ENCODE peak calls at places on chromosomes 4 and X, in six cellular contexts. I is RWPE1, E is lung, U is fibroblast of pulmonary artery, V is lower leg skin, N is mucosa of descending colon. M is an unnamed sample.

GRCh38 chr4:76535603-76536380 is 100.8 kb downstream of the SHROOM3 start:
- DNase-seq in I (no peak), E (no peak), U (no peak), N (no peak), V (no peak), M (no peak)

GRCh38 chr4:81454498-81454897 is 17.2 kb downstream of the RASGEF1B start:
- DNase-seq in E (no peak), I (peak), V (no peak), U (no peak), N (no peak), M (no peak)

GRCh38 chr4:101938836-101939235 is 148.3 kb downstream of the BANK1 start:
- DNase-seq in I (no peak), N (no peak), U (no peak), V (no peak), E (no peak), M (no peak)

GRCh38 chrX:22534643-22535042 is 261.9 kb downstream of the CBLL2 start:
- DNase-seq in N (peak), E (no peak), V (peak), U (peak), I (peak), M (no peak)

GRCh38 chrX:150365051-150365952 is 2.2 kb downstream of the MAMLD1 start:
- DNase-seq in U (peak), V (peak), N (peak), I (no peak), E (peak), M (peak)

GRCh38 chr4:98539741-98540140 is 118.7 kb downstream of the TSPAN5 start:
- DNase-seq in E (no peak), V (no peak), U (no peak), I (no peak), N (no peak), M (no peak)

GRCh38 chr4:38925492-38926418 is 58.1 kb downstream of the FAM114A1 start:
- DNase-seq in V (no peak), U (no peak), I (no peak), N (no peak), E (no peak), M (no peak)

GRCh38 chr4:89283226-89283974 is 24.2 kb downstream of the GPRIN3 start:
- DNase-seq in N (peak), I (peak), U (peak), E (no peak), V (no peak), M (no peak)

GRCh38 chr4:107261241-107261874 is 225.2 kb upstream of the DKK2 start:
- DNase-seq in E (no peak), N (no peak), V (no peak), I (peak), U (peak), M (no peak)

GRCh38 chrX:4550018-4550417 is 836.6 kb upstream of the PRKX start:
- DNase-seq in N (no peak), I (no peak), V (no peak), U (no peak), E (no peak), M (no peak)
- TF ChIP-seq CTCF in N (no peak), I (no peak), V (no peak), U (no peak), E (no peak), M (peak)

DNA sequence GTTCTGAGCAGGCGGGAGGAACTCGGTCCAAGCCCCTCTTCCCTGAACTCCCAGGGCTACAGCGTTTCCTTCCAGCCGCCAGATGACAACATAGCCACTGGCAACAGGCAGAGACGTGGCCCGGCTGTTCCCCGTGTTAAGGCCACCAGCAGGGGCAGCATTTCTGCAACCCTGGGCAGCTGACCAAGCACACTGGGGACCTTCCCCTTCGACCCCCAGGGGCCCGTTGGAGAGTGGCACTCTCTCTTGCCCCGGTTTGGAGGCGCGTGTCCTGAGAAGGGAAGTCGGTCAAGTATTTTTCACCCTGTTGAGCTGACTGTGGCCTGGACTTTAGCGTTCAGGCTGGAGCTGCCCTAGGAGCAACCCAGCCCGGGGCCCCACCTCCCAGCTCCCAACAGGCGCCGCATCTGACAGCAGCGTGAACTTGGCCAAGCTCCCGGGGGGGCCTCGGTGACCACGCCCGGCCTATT is 37.6 kb downstream of the ZBTB49 start:
- DNase-seq in I (no peak), V (no peak), U (peak), E (no peak), N (peak), M (peak)
- TF ChIP-seq CTCF in I (no peak), V (no peak), U (peak), E (no peak), N (no peak), M (peak)

GRCh38 chr4:27194599-27194998 is 334.0 kb downstream of the STIM2 start:
- DNase-seq in E (no peak), I (no peak), V (no peak), U (no peak), N (no peak), M (no peak)

GRCh38 chr4:27198246-27198645 is 337.6 kb downstream of the STIM2 start:
- DNase-seq in N (no peak), I (no peak), V (no peak), U (no peak), E (no peak), M (no peak)

DNA sequence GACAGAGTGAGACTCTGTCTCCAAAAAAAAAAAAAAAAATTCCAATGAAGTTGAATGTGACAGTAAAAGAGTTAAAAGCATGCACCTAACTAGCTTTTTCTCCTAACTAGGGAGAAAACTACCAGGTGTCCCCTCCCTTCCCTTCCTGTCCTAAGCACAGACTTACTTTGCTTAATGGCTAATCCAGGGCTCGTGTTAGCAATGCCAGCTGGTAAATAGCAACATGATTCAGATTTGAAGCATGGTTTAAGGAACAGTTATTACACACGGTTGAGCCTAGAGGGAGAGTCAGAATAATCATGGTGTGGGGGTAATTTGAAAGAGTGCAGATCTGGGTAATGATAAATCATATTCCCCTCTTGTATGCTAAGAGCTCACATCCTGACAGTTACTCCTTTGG is 338.3 kb downstream of the STIM2 start:
- DNase-seq in N (no peak), E (no peak), U (no peak), I (no peak), V (no peak), M (no peak)
- TF ChIP-seq CTCF in N (no peak), E (no peak), U (no peak), I (no peak), V (no peak), M (no peak)

GRCh38 chr4:185144601-185145240 is 1.7 kb downstream of the SLC25A4 start:
- DNase-seq in I (no peak), U (no peak), N (no peak), E (no peak), V (no peak), M (no peak)
- TF ChIP-seq CTCF in I (no peak), U (no peak), N (no peak), E (no peak), V (no peak), M (no peak)

M was measured in progenitor cell of endocrine pancreas.